ENCODE peak calls at places on chromosomes 13 and 19, in five cellular contexts. L is fibroblast of lung, Z is uterus, I is breast epithelium, A is GM06990. O is an unnamed sample.

GRCh38 chr19:17379221-17379631 is 2.1 kb upstream of the PLVAP start:
- DNase-seq in L (no peak), Z (no peak), I (no peak), A (no peak), O (no peak)

GRCh38 chr13:31048521-31048920 is 113.2 kb downstream of the HSPH1 start:
- DNase-seq in L (peak), Z (no peak), I (no peak), A (no peak), O (no peak)

GRCh38 chr19:35353635-35354034 is 4.6 kb upstream of the FFAR3 start:
- DNase-seq in L (no peak), Z (no peak), I (peak), A (no peak), O (no peak)

GRCh38 chr13:95180513-95181245 is 120.6 kb downstream of the ABCC4 start:
- DNase-seq in L (no peak), Z (no peak), I (no peak), A (no peak), O (no peak)

GRCh38 chr19:58560007-58560887 is 1.8 kb upstream of the UBE2M start:
- DNase-seq in L (no peak), Z (no peak), I (no peak), A (no peak), O (no peak)

GRCh38 chr19:10516064-10516385 is 1.2 kb downstream of the S1PR5 start:
- DNase-seq in L (no peak), Z (no peak), I (no peak), A (no peak), O (no peak)

GRCh38 chr13:112879283-112879833 is 89.7 kb upstream of the MCF2L start:
- DNase-seq in L (peak), Z (no peak), I (no peak), A (no peak), O (no peak)

GRCh38 chr13:38376551-38376950 is 26.9 kb downstream of the UFM1 start:
- DNase-seq in L (no peak), Z (no peak), I (no peak), A (no peak), O (no peak)

GRCh38 chr19:44517146-44517545 is 12.3 kb downstream of the CEACAM20 start:
- DNase-seq in L (no peak), Z (no peak), I (no peak), A (no peak), O (no peak)

GRCh38 chr19:2780284-2780683 is 2.8 kb downstream of the SGTA start:
- DNase-seq in L (no peak), Z (no peak), I (no peak), A (no peak), O (no peak)

GRCh38 chr19:2782357-2782935 is 627 bp downstream of the SGTA start:
- DNase-seq in L (no peak), Z (no peak), I (no peak), A (no peak), O (peak)

GRCh38 chr19:2783781-2784145 is 690 bp upstream of the SGTA start:
- DNase-seq in L (no peak), Z (no peak), I (no peak), A (no peak), O (no peak)

GRCh38 chr19:2785244-2786000 is at the start of gene THOP1:
- DNase-seq in L (peak), Z (peak), I (peak), A (peak), O (peak)

DNA sequence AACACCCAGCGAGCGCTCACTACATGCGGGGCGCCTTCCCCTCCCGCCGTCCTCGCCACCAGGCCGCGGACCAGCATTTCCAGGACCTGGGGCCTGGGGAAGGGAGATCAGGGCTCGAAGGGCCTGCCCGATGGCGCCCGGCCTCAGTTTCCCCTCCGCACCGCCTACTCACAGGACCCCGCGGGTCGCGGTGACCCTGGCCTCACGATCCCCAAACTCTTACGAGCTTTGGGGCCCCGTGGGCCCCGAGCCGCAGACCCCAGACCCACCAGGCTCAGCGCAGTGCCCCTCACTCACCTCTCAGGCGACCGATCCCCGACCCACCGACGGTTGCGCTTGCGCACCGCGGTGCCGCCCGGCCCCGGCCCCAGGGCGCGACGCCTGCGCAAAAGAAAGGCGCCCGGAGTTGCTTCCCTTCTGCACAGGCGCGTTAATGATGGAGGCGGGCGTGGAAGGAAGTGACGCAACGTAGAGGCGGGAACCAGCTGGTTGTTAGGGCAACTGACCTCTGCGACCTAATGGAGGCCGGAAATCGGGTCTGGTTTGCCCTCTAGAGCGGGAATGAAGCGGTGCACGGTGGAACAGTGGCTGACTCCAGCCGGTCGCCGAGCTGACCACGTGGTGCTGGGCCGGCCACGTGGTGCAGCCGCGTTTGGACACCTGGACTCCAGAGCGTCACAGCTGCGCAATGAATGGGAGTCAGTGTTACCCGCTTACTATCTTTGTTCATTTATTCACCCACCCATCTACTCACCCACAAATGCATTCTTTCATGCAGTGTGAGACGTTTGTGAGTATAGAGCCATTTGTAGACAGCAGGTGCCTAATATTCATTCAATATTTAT is at the start of gene SGTA:
- DNase-seq in L (peak), Z (peak), I (peak), A (peak), O (peak)
- TF ChIP-seq CTCF in L (peak), Z (peak), I (peak), A (peak), O (peak)

GRCh38 chr13:21988624-21989023 is 317.8 kb downstream of the FGF9 start:
- DNase-seq in L (no peak), Z (no peak), I (no peak), A (no peak), O (no peak)

GRCh38 chr13:21980049-21980448 is 309.2 kb downstream of the FGF9 start:
- DNase-seq in L (no peak), Z (no peak), I (no peak), A (no peak), O (no peak)

GRCh38 chr13:21987793-21988192 is 316.9 kb downstream of the FGF9 start:
- DNase-seq in L (no peak), Z (no peak), I (no peak), A (no peak), O (no peak)

GRCh38 chr13:21986602-21987001 is 315.7 kb downstream of the FGF9 start:
- DNase-seq in L (no peak), Z (peak), I (no peak), A (no peak), O (no peak)

GRCh38 chr13:21984156-21984555 is 313.3 kb downstream of the FGF9 start:
- DNase-seq in L (no peak), Z (no peak), I (no peak), A (no peak), O (no peak)
- TF ChIP-seq CTCF in L (no peak), Z (no peak), I (no peak), A (no peak), O (no peak)

GRCh38 chr19:5225486-5226345 is 114.9 kb downstream of the PTPRS start:
- DNase-seq in L (no peak), Z (no peak), I (no peak), A (no peak), O (no peak)
- TF ChIP-seq CTCF in L (peak), Z (no peak), I (peak), A (peak), O (peak)

GRCh38 chr19:56837492-56837891 is 3.0 kb downstream of the PEG3 start:
- DNase-seq in L (no peak), Z (peak), I (peak), A (no peak), O (no peak)
- TF ChIP-seq CTCF in L (peak), Z (peak), I (peak), A (no peak), O (no peak)

DNA sequence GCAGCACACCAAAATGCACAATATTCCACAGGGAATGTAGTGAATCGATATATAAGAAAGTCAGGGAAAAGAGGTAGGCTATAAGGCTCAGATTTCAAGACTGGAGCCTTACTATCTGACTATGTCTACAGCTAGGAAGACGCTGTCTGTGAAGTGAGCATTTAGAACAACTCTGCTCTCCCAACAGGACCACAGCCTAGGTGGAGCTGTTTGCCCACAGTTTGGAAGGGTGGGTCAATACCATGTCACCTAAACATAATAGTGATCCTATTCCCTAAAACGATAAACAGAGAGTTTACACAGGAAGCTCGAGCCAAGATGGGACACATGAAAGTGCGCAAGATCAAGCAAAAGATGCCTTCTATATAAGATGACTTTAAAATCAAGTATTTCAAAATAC is 2486.0 kb upstream of the PCDH20 start:
- DNase-seq in L (no peak), Z (no peak), I (no peak), A (no peak), O (no peak)
- TF ChIP-seq CTCF in L (no peak), Z (no peak), I (no peak), A (no peak), O (no peak)

GRCh38 chr19:31175564-31176348 is 173.5 kb downstream of the TSHZ3 start:
- DNase-seq in L (no peak), Z (no peak), I (no peak), A (no peak), O (no peak)

GRCh38 chr19:31177230-31177629 is 172.0 kb downstream of the TSHZ3 start:
- DNase-seq in L (no peak), Z (no peak), I (no peak), A (no peak), O (no peak)

GRCh38 chr19:31171936-31172335 is 177.3 kb downstream of the TSHZ3 start:
- DNase-seq in L (no peak), Z (no peak), I (no peak), A (no peak), O (no peak)

GRCh38 chr19:31173991-31174390 is 175.2 kb downstream of the TSHZ3 start:
- DNase-seq in L (no peak), Z (no peak), I (no peak), A (no peak), O (no peak)

DNA sequence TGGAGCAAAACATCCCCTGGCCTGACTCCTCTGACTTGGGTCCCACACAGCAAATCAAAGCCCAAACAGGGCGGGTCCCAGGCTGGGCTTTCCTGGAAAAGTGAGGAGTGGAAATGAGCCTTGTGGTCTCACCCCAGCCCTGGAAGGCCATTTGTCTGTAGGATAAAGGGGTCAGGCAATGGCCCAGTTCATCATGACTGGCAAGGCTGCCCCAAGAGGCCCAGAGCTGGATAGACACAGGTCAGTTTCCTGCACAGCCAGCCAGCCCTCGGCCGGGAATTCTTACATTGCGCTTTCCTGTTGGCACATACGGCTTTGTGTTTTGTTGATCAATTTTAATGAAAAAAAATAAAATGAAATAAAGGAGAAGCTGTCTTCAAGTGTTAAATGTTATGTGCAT is 174.3 kb downstream of the TSHZ3 start:
- DNase-seq in L (no peak), Z (no peak), I (no peak), A (no peak), O (no peak)
- TF ChIP-seq CTCF in L (no peak), Z (no peak), I (no peak), A (no peak), O (no peak)

GRCh38 chr19:12137541-12137940 is 2.6 kb downstream of the ZNF20 start:
- DNase-seq in L (no peak), Z (no peak), I (no peak), A (no peak), O (no peak)
- TF ChIP-seq CTCF in L (no peak), Z (no peak), I (no peak), A (peak), O (no peak)

DNA sequence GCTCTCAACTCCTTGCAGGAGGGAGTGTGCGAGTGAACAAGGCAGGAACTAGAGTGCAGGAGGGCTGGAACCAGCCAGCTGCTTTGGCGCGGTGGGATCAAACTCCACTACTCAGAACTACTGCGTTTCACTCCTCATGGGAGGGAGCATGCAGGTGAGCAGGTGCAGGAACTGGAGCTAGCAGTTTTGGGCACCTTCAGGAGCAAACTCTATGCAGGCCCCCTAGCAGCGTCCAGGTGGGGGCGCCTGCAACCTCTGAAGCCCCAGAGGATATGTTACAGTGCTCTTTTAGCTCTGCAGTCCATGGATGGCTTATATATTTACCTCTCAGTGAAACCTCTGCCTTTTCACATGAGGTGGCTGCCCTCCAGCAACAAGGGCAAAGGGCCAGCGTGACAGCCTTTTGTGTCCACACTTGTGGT is 1303.4 kb downstream of the PCDH9 start:
- DNase-seq in L (no peak), Z (no peak), I (no peak), A (no peak), O (no peak)
- TF ChIP-seq CTCF in L (peak), Z (no peak), I (no peak), A (no peak), O (no peak)

DNA sequence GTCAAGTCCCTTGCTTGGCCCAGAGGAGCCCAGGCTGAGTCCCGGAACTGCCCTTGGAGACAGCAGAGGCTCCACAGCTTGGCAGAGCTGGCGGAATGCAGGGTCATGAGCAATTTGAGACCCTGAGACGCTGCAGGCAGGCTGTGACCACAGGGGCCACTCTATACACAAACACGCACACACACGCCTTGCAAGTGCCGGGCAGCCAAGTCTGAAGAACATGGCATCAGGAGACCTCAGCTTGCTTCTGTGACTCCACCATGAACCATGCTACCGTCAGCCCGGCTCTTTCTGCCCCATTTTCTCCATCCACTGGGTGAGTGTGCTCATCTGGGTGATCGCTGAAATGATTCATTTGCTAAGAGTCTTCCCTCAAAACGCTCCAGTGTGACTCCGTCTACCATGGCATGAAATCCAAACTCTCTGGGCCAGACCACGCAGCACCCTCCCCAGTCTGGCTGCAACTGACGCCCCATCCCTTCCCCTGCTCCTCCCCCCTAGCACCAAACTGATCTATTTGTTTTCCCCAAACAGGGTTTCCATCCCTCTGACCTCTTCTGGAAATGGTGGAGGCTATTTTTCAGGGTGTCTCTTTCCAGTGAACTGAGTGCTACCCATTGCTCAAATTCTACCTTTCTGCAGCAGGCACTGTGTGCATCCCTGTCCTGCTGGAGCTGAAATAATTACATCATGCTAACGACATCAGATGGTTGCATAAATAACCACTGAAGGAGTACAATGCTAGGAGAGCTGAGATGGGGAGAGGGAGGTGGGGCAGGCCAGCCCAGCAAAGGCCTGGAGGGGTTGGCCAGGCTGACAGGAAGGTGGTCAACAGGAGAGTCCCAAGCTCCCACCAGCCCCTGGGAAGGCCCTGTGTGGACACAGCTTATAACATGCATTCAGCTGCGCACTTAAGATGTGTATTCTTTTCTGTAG is 3.1 kb downstream of the CARS2 start:
- DNase-seq in L (peak), Z (no peak), I (no peak), A (no peak), O (no peak)
- TF ChIP-seq CTCF in L (no peak), Z (no peak), I (no peak), A (no peak), O (no peak)

DNA sequence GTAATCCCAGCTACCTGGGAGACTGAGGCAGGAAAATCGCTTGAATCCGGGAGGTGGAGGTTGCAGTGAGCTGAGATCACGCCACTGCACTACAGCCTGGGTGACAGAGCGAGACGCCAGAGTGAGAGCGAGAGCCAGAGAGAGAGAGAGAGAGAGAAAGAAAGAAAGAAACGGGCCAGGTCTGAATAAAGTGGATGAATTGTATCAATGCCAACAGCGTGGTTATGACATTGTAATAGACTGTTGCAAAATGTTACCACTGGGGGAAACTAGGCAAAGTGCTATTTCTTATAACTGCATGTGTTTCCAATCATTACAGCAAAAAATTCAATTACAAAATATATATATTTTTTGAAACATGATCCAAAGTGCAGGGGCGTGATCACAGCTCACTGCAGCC is 11.8 kb upstream of the BTBD2 start:
- DNase-seq in L (peak), Z (no peak), I (no peak), A (no peak), O (peak)
- TF ChIP-seq CTCF in L (no peak), Z (no peak), I (peak), A (no peak), O (no peak)

O was measured in MCF 10A.